ENCODE peak calls at places on chromosomes 4 and X, in eight cellular contexts. B, N, H, Z, O, Q, U and Y are unnamed samples.

GRCh38 chrX:10246846-10247245 is 90.1 kb downstream of the CLCN4 start:
- DNase-seq in O (no peak), B (no peak), Q (no peak), U (no peak), N (no peak), Z (no peak), H (no peak), Y (no peak)

GRCh38 chrX:49257074-49257790 is 7.3 kb downstream of the FOXP3 start:
- DNase-seq in N (no peak), Q (no peak), O (no peak), H (no peak), Z (peak), B (no peak), U (no peak), Y (no peak)

GRCh38 chr4:125511715-125512114 is 197.0 kb downstream of the FAT4 start:
- DNase-seq in Q (no peak), Z (no peak), O (no peak), U (no peak), H (no peak), N (no peak), B (no peak), Y (no peak)

GRCh38 chr4:56575820-56576429 is 70.3 kb downstream of the ARL9 start:
- DNase-seq in O (no peak), Z (no peak), H (no peak), Q (peak), N (no peak), U (peak), B (peak), Y (no peak)

GRCh38 chr4:123379392-123379791 is 17.2 kb upstream of the SPRY1 start:
- DNase-seq in U (no peak), B (no peak), N (no peak), Q (no peak), O (no peak), Z (no peak), H (no peak), Y (no peak)

GRCh38 chr4:39036172-39036571 is 4.0 kb upstream of the TMEM156 start:
- DNase-seq in Z (no peak), H (no peak), O (no peak), Q (no peak), U (no peak), N (no peak), B (peak), Y (no peak)

GRCh38 chr4:184448828-184449227 is 25.5 kb downstream of the IRF2 start:
- DNase-seq in B (peak), N (no peak), O (peak), Q (peak), U (no peak), Z (no peak), H (peak), Y (peak)

GRCh38 chr4:2066011-2066551 is 7.0 kb downstream of the NAT8L start:
- DNase-seq in N (peak), U (no peak), O (no peak), B (no peak), Z (peak), Q (no peak), H (no peak), Y (no peak)

GRCh38 chr4:851701-852430 is 25.9 kb upstream of the CPLX1 start:
- DNase-seq in Q (no peak), H (no peak), O (no peak), U (no peak), N (peak), B (no peak), Z (peak), Y (peak)

GRCh38 chrX:72621619-72622485 is 49.2 kb upstream of the HDAC8 start:
- DNase-seq in Q (no peak), O (no peak), H (no peak), Z (no peak), B (no peak), N (no peak), U (no peak), Y (no peak)

GRCh38 chrX:626745-627509 is 3.7 kb upstream of the SHOX start:
- DNase-seq in H (no peak), Q (no peak), O (no peak), U (peak), Z (no peak), N (no peak), B (no peak), Y (no peak)

GRCh38 chr4:21452931-21453330 is 495.6 kb downstream of the KCNIP4 start:
- DNase-seq in O (no peak), Z (no peak), Q (no peak), U (peak), H (no peak), B (no peak), N (no peak), Y (no peak)

GRCh38 chr4:164997324-164997723 is 19.9 kb upstream of the TRIM61 start:
- DNase-seq in H (no peak), B (no peak), N (no peak), U (peak), Q (peak), O (no peak), Z (no peak), Y (no peak)

GRCh38 chr4:29277381-29277780 is 1442.8 kb upstream of the PCDH7 start:
- DNase-seq in O (no peak), B (peak), Z (no peak), H (no peak), N (no peak), U (no peak), Q (no peak), Y (no peak)

GRCh38 chr4:18442957-18443356 is 421.4 kb upstream of the LCORL start:
- DNase-seq in H (no peak), B (no peak), Z (no peak), Q (no peak), U (no peak), N (no peak), O (no peak), Y (no peak)

GRCh38 chr4:151851354-151851753 is 90.5 kb upstream of the GATB start:
- DNase-seq in N (no peak), U (no peak), H (no peak), B (no peak), Z (no peak), O (no peak), Q (no peak), Y (no peak)

GRCh38 chrX:139720136-139720535 is 12.2 kb upstream of the MCF2 start:
- DNase-seq in U (peak), H (no peak), Q (no peak), N (no peak), Z (no peak), B (no peak), O (no peak), Y (no peak)

GRCh38 chrX:16771483-16772398 is 14.5 kb upstream of the TXLNG start:
- DNase-seq in Q (no peak), N (no peak), Z (no peak), H (no peak), U (peak), B (peak), O (no peak), Y (no peak)

GRCh38 chr4:36285784-36286480 is 4.5 kb downstream of the DTHD1 start:
- DNase-seq in U (no peak), O (no peak), Z (no peak), N (no peak), H (no peak), Q (peak), B (no peak), Y (no peak)

GRCh38 chr4:16676247-16676646 is 222.2 kb downstream of the LDB2 start:
- DNase-seq in U (no peak), H (no peak), Q (no peak), N (no peak), B (no peak), O (peak), Z (no peak), Y (peak)

GRCh38 chr4:94995684-94996394 is 238.1 kb downstream of the BMPR1B start:
- DNase-seq in H (no peak), Q (no peak), U (peak), Z (no peak), O (no peak), B (no peak), N (no peak), Y (peak)

GRCh38 chrX:64994131-64994798 is 18.0 kb upstream of the ZC4H2 start:
- DNase-seq in O (no peak), N (no peak), B (no peak), Z (no peak), Q (no peak), U (no peak), H (no peak), Y (no peak)

GRCh38 chrX:32894679-32895078 is 316.7 kb downstream of the DMD start:
- DNase-seq in Z (no peak), N (no peak), H (no peak), U (no peak), O (no peak), B (no peak), Q (no peak), Y (no peak)

GRCh38 chr4:26583538-26583864 is 383 bp upstream of the TBC1D19 start:
- DNase-seq in H (no peak), Z (no peak), B (no peak), Q (no peak), U (no peak), N (no peak), O (no peak), Y (no peak)

GRCh38 chr4:140932646-140933045 is 176.5 kb upstream of the TBC1D9 start:
- DNase-seq in H (no peak), O (no peak), U (no peak), B (no peak), N (no peak), Z (no peak), Q (no peak), Y (no peak)

GRCh38 chr4:41142356-41142755 is 72.0 kb downstream of the APBB2 start:
- DNase-seq in O (peak), B (no peak), N (no peak), H (peak), Z (no peak), Q (no peak), U (no peak), Y (no peak)

GRCh38 chrX:54248309-54248708 is 65.3 kb upstream of the FAM120C start:
- DNase-seq in O (no peak), Q (peak), H (no peak), U (peak), Z (no peak), N (no peak), B (no peak), Y (no peak)

GRCh38 chr4:52873191-52873590 is 11.1 kb downstream of the RASL11B start:
- DNase-seq in U (peak), O (no peak), N (no peak), B (no peak), H (no peak), Z (no peak), Q (no peak), Y (no peak)

GRCh38 chr4:78688385-78688784 is 87.8 kb upstream of the BMP2K start:
- DNase-seq in U (no peak), O (no peak), Q (no peak), B (no peak), Z (no peak), H (no peak), N (no peak), Y (no peak)

GRCh38 chr4:53510981-53511380 is 80.3 kb downstream of the LNX1 start:
- DNase-seq in H (no peak), N (no peak), Z (no peak), Q (no peak), O (no peak), B (no peak), U (no peak), Y (no peak)

GRCh38 chr4:186079698-186080097 is 10.7 kb downstream of the TLR3 start:
- DNase-seq in N (no peak), U (no peak), B (no peak), Z (no peak), H (no peak), O (no peak), Q (no peak), Y (no peak)

GRCh38 chr4:96352051-96352517 is 512.2 kb downstream of the PDHA2 start:
- DNase-seq in O (no peak), Z (no peak), U (peak), Q (peak), H (no peak), B (no peak), N (no peak), Y (no peak)

GRCh38 chrX:68432648-68433047 is 647 bp downstream of the OPHN1 start:
- DNase-seq in Z (no peak), O (no peak), U (peak), Q (no peak), H (no peak), B (no peak), N (no peak), Y (no peak)

DNA sequence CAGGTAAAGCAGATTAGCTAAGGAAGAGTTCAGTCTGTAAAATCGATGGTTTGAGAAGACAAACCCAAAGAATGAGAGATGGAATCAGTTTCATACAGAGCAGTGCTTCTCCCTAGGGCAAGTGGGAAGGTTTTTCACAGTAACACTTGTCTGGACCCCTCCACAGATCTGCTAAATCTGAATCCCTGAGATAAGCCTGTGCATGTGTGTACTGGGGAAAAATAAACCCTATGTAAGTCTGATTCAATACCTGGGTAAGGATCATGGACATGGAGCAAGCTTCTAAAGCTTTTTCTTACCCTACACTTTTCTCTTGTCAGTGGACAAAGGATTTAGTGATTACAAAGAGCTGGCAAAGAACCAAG is 13.6 kb downstream of the ELOVL6 start:
- DNase-seq in U (no peak), N (no peak), B (no peak), O (no peak), Z (no peak), H (no peak), Q (no peak), Y (no peak)
- H3K4me3 ChIP-seq in U (no peak), N (no peak), B (no peak), O (no peak), Z (no peak), H (no peak), Q (no peak), Y (no peak)

DNA sequence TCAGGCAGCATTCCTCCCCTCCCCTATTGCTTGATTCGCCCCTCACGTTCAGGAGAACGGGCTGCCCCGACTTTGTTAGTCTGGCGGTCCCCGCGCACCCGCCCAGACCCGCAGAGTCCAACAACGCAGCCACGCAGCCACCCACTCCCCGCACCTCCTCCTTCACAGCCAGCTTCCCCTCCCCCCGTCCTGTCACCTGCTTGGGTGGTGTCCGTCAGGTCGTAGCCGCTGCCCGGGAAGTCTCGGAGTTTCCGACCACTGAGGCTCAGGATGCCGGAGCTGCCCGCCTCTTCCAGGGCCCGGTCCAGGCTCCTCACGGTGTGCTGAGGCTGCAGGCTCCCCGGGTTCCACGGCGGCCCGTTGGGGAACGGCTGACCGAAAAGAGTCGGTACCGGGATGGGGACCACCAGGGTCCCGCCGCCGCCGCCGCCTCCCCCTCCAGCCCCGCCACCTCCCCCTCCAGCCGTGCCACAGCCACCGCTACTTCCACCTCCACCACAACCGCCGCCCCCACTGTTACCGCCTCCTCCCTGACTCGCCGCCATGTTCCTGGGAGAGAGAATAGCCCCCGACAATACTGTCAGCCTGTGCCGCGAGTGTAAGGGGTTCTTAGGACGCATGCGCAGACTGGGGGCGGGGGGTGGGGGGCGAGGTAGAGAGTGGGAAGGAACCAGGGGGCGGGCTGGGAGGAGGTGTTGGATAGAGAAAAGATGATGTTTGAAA is at the start of gene LRCH2:
- DNase-seq in Z (peak), N (peak), H (peak), O (peak), B (peak), Q (no peak), U (peak), Y (peak)
- H3K4me3 ChIP-seq in Z (peak), N (peak), H (peak), O (peak), B (peak), Q (no peak), U (peak), Y (peak)

GRCh38 chrX:107826286-107827136 is 845 bp downstream of the MID2 start:
- DNase-seq in U (peak), Q (peak), N (peak), O (peak), Z (peak), B (no peak), H (no peak), Y (peak)
- H3K4me3 ChIP-seq in U (no peak), Q (peak), N (peak), O (peak), Z (peak), B (peak), H (peak), Y (peak)

DNA sequence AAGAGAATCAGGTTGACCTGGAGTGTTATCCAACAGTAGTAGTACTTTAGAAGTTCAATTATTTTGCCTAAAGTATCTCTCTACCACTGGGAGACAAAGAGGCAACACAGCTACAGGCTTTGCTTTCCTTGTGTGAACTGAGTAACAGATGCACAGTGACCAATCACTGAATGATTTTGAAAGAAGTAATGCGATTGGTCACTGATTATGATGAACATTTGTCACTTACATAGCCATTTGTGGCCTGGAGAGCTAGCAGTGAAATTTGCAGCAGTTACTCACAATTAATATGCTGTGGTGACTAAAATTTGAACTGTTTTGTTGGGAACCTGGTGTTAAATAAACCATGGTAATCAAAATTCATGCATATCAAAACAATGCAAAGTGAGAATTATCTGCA is 508.7 kb upstream of the DIPK2B start:
- DNase-seq in H (no peak), O (no peak), N (no peak), Z (no peak), B (no peak), Q (no peak), U (no peak), Y (no peak)
- H3K4me3 ChIP-seq in H (no peak), O (no peak), N (no peak), Z (no peak), B (no peak), Q (no peak), U (no peak), Y (no peak)